ENCODE peak calls at places on chromosome 22, in ten cellular contexts. C, T, X, F, U, A, E, N, B and P are unnamed samples.

GRCh38 chr22:36493690-36494110 is 12.3 kb upstream of the TXN2 start:
- DNase-seq in C (no peak), T (peak; percentile 26), X (no peak), F (no peak), U (no peak), A (no peak), E (peak; percentile 67), N (peak; percentile 64), B (no peak), P (no peak)

GRCh38 chr22:50316114-50317065 is 8.9 kb upstream of the PLXNB2 start:
- DNase-seq in C (no peak), T (no peak), X (no peak), F (no peak), U (no peak), A (no peak), E (no peak), N (no peak), B (no peak), P (no peak)

GRCh38 chr22:18024276-18024939 is at the start of gene MICAL3:
- DNase-seq in C (no peak), T (peak; percentile 68), X (peak; percentile 71), F (peak; percentile 72), U (peak; percentile 50), A (peak; percentile 61), E (peak; percentile 84), N (peak; percentile 58), B (peak; percentile 48), P (peak; percentile 75)

GRCh38 chr22:27216444-27216843 is 559.1 kb downstream of the MIAT start:
- DNase-seq in C (no peak), T (no peak), X (no peak), F (no peak), U (no peak), A (no peak), E (no peak), N (no peak), B (no peak), P (no peak)

GRCh38 chr22:39650996-39651782 is 80.6 kb downstream of the CACNA1I start:
- DNase-seq in C (no peak), T (no peak), X (no peak), F (no peak), U (no peak), A (no peak), E (peak; percentile 46), N (no peak), B (no peak), P (no peak)

GRCh38 chr22:19824197-19825015 is 30.3 kb downstream of the GNB1L start:
- DNase-seq in C (no peak), T (peak; percentile 12), X (no peak), F (no peak), U (peak; percentile 2), A (no peak), E (peak; percentile 43), N (no peak), B (no peak), P (no peak)

GRCh38 chr22:29951675-29952413 is 68.9 kb downstream of the MTMR3 start:
- DNase-seq in C (no peak), T (no peak), X (no peak), F (peak; percentile 30), U (no peak), A (no peak), E (no peak), N (no peak), B (no peak), P (peak; percentile 47)

GRCh38 chr22:36277482-36278291 is 24.8 kb downstream of the APOL1 start:
- DNase-seq in C (no peak), T (peak; percentile 63), X (peak; percentile 80), F (peak; percentile 53), U (peak; percentile 57), A (peak; percentile 35), E (peak; percentile 82), N (peak; percentile 67), B (peak; percentile 66), P (peak; percentile 75)

GRCh38 chr22:47166446-47167016 is 404.1 kb downstream of the TBC1D22A start:
- DNase-seq in C (no peak), T (no peak), X (no peak), F (no peak), U (peak; percentile 0), A (no peak), E (peak; percentile 38), N (peak; percentile 1), B (peak; percentile 1), P (no peak)

GRCh38 chr22:46103664-46104063 is 46.7 kb upstream of the PPARA start:
- DNase-seq in C (no peak), T (no peak), X (no peak), F (no peak), U (no peak), A (no peak), E (peak; percentile 57), N (no peak), B (no peak), P (no peak)

GRCh38 chr22:39994566-39995345 is at the start of gene FAM83F:
- DNase-seq in C (no peak), T (peak; percentile 68), X (peak; percentile 43), F (no peak), U (peak; percentile 21), A (no peak), E (peak; percentile 59), N (peak; percentile 69), B (no peak), P (no peak)

GRCh38 chr22:29346659-29347058 is 31.2 kb upstream of the RASL10A start:
- DNase-seq in C (no peak), T (no peak), X (no peak), F (no peak), U (no peak), A (no peak), E (peak; percentile 82), N (no peak), B (no peak), P (no peak)

GRCh38 chr22:18157714-18158028 is 7.7 kb downstream of the USP18 start:
- DNase-seq in C (no peak), T (no peak), X (no peak), F (no peak), U (no peak), A (no peak), E (no peak), N (no peak), B (no peak), P (no peak)

GRCh38 chr22:24183321-24184031 is 2.2 kb downstream of the SUSD2 start:
- DNase-seq in C (no peak), T (no peak), X (no peak), F (no peak), U (no peak), A (no peak), E (peak; percentile 53), N (no peak), B (no peak), P (no peak)
- H3K4me3 ChIP-seq in C (peak overlapping the region; percentile 3), T (no peak overlapping the region), X (no peak overlapping the region), F (no peak overlapping the region), U (no peak overlapping the region), A (no peak overlapping the region), E (no peak overlapping the region), N (no peak overlapping the region), B (no peak overlapping the region), P (no peak overlapping the region)

DNA sequence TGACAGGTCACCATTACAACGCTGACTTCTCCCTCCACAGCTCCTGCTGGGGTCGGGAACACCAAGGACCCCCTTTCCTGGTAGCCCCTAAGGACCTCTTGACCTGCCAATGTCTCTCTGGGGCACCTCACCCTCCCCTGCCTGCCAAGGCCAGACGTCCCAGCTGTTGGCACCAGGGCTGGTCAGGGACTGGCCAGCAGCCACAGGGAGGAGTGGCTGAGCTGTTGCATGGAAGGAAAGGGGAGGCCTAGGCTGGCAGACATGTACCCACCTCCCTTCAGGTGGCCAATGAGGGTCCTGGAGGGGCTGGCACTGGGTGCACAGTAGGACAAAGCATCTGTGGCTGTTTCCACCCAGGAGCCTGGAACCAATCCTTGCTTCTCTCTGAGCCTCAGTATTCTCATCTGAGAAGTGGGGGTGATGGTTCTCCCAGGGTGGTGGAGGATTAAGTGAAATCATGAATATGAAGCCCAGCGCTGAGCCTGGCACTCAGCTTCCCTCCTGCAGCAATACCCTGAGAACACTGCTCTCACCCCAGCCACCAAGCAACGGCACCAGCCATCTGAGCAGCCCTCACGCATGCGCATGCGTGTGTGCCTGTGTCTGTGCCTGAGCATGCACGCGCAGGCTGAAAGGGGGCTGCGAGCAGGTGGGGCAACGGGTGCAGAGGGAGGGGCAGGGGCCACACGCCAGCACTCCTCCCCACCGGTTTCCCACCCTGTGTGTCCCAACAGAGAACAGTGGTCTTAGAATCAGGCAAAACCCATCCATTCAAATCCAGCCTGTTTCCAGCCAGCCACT is 5.9 kb downstream of the KCNJ4 start:
- DNase-seq in C (no peak), T (no peak), X (no peak), F (no peak), U (no peak), A (no peak), E (no peak), N (no peak), B (no peak), P (no peak)
- H3K27me3 ChIP-seq in C (peaks cover 6% of the 10 kb centered on the region), T (peaks cover 20% of the 10 kb centered on the region), X (peaks cover 5% of the 10 kb centered on the region), F (peaks cover 27% of the 10 kb centered on the region), U (peaks cover 3% of the 10 kb centered on the region), A (peaks cover 37% of the 10 kb centered on the region), E (no peaks in the 10 kb centered on the region), N (no peaks in the 10 kb centered on the region), B (no peaks in the 10 kb centered on the region), P (no peaks in the 10 kb centered on the region)

GRCh38 chr22:24894998-24895397 is 51.5 kb downstream of the LHFPL7 start:
- DNase-seq in C (peak; percentile 39), T (peak; percentile 88), X (no peak), F (peak; percentile 65), U (peak; percentile 77), A (peak; percentile 44), E (peak; percentile 93), N (peak; percentile 82), B (peak; percentile 62), P (no peak)

GRCh38 chr22:24893341-24894070 is 53.0 kb downstream of the LHFPL7 start:
- DNase-seq in C (no peak), T (no peak), X (no peak), F (no peak), U (no peak), A (no peak), E (peak; percentile 44), N (no peak), B (no peak), P (no peak)

DNA sequence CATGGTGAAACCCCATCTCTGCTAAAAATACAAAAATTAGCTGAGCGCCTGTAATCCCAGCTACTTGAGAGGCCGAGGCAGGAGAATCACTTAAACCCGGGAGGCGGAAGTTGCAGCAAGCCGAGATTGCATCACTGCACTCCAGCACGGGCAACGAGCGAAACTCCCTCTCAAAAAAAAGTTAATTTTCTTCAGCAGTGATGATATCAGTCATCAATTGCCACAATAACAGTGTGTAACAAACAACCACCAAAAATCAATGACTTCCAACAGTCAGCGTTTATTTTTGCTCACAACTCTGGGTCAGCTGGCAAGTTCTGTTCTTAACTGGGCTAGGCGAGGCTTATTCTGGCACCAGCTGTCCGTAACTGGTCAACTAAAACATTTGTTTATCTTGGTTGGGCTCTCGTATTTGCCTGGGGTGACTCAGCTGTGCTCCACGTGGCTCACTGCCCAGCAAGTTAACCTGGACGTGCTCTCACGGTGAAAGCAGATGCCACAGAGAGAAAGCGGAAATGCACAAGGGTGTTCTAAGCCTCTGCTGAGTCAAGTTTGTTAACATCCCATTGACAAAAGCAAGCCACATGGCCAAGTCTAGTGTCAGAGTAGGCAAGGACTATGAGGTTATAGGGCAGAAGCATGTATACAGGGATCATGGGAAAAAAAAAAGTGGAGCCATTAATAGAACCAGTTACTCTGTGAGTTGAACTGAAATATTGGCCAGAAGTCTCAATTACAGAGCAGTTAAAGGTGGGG is 52.1 kb downstream of the LHFPL7 start:
- DNase-seq in C (peak; percentile 73), T (peak; percentile 93), X (no peak), F (peak; percentile 97), U (peak; percentile 83), A (peak; percentile 96), E (peak; percentile 93), N (peak; percentile 98), B (peak; percentile 84), P (no peak)
- H3K4me3 ChIP-seq in C (peak overlapping the region; percentile 45), T (no peak overlapping the region), X (no peak overlapping the region), F (peak overlapping the region; percentile 4), U (no peak overlapping the region), A (peak overlapping the region; percentile 2), E (no peak overlapping the region), N (no peak overlapping the region), B (no peak overlapping the region), P (no peak overlapping the region)

GRCh38 chr22:49033616-49034015 is 794.1 kb downstream of the BRD1 start:
- DNase-seq in C (no peak), T (no peak), X (no peak), F (no peak), U (no peak), A (no peak), E (no peak), N (no peak), B (no peak), P (no peak)
- H3K27me3 ChIP-seq in C (no peaks in the 10 kb centered on the region), T (no peaks in the 10 kb centered on the region), X (no peaks in the 10 kb centered on the region), F (no peaks in the 10 kb centered on the region), U (no peaks in the 10 kb centered on the region), A (no peaks in the 10 kb centered on the region), E (no peaks in the 10 kb centered on the region), N (no peaks in the 10 kb centered on the region), B (no peaks in the 10 kb centered on the region), P (peaks cover 2% of the 10 kb centered on the region)